ENCODE peak calls at places on chromosomes 7 and 10, in nine cellular contexts. R, Z, O, Q, P, I, X, T and Y are unnamed samples.

GRCh38 chr10:18658301-18658991 is 785 bp upstream of the ARL5B start:
- DNase-seq in T (peak), Z (no peak), O (no peak), P (no peak), I (peak), R (no peak), Q (peak), X (no peak), Y (no peak)

GRCh38 chr10:93376372-93377296 is 105.5 kb downstream of the MYOF start:
- DNase-seq in P (peak), I (peak), O (no peak), Q (peak), Z (peak), R (peak), T (peak), X (peak), Y (peak)

GRCh38 chr7:83532229-83532628 is 116.7 kb downstream of the SEMA3E start:
- DNase-seq in O (no peak), P (no peak), T (peak), I (no peak), X (no peak), R (no peak), Q (no peak), Z (no peak), Y (no peak)

GRCh38 chr7:155972651-155973349 is 160.5 kb upstream of the SHH start:
- DNase-seq in P (no peak), R (no peak), O (peak), Z (no peak), X (no peak), T (no peak), I (no peak), Q (no peak), Y (no peak)

GRCh38 chr7:43856996-43857395 is 12.3 kb downstream of the MRPS24 start:
- DNase-seq in P (no peak), X (no peak), I (no peak), R (no peak), Z (no peak), T (peak), Q (no peak), O (no peak), Y (no peak)

GRCh38 chr10:15037691-15038090 is 6.1 kb upstream of the OLAH start:
- DNase-seq in I (no peak), R (no peak), T (no peak), Z (no peak), Q (no peak), X (no peak), O (no peak), P (no peak), Y (no peak)

GRCh38 chr10:125151824-125152634 is 8.3 kb downstream of the CTBP2 start:
- DNase-seq in P (no peak), Z (no peak), T (no peak), Q (no peak), X (peak), R (no peak), O (no peak), I (no peak), Y (no peak)

GRCh38 chr10:97858001-97858439 is 8.4 kb downstream of the GOLGA7B start:
- DNase-seq in R (no peak), P (no peak), X (no peak), Q (no peak), O (no peak), I (peak), Z (no peak), T (no peak), Y (no peak)